ENCODE peak calls at places on chromosomes 11 and 22, in eight cellular contexts. M is fibroblast of lung, Y is astrocyte of the spinal cord, E is HFF-Myc, D is kidney, U is kidney epithelial cell, P is IMR-90, O is epithelial cell of proximal tubule. F is an unnamed sample.

GRCh38 chr11:326842-327580 is 6.4 kb upstream of the IFITM3 start:
- DNase-seq in M (peak), P (peak), U (no peak), D (peak), Y (peak), O (no peak), E (no peak), F (no peak)

GRCh38 chr11:61728066-61728939 is 24.1 kb upstream of the MYRF start:
- DNase-seq in E (no peak), D (peak), U (no peak), M (peak), Y (no peak), P (no peak), O (peak), F (no peak)

GRCh38 chr11:120209750-120210650 is 832 bp upstream of the OAF start:
- DNase-seq in M (no peak), U (no peak), Y (no peak), E (no peak), O (no peak), D (no peak), P (no peak), F (no peak)

GRCh38 chr22:42072606-42073330 is 1.3 kb upstream of the PHETA2 start:
- DNase-seq in D (no peak), E (no peak), U (no peak), M (no peak), Y (no peak), O (no peak), P (no peak), F (no peak)

GRCh38 chr11:126630488-126630887 is 275.0 kb downstream of the ST3GAL4 start:
- DNase-seq in M (no peak), E (no peak), U (no peak), P (no peak), Y (no peak), D (no peak), O (no peak), F (no peak)

GRCh38 chr22:44939451-44939850 is 70.4 kb downstream of the PHF21B start:
- DNase-seq in D (peak), M (no peak), P (no peak), O (no peak), U (no peak), Y (no peak), E (no peak), F (no peak)

GRCh38 chr11:16820324-16821092 is 82.1 kb downstream of the C11orf58 start:
- DNase-seq in Y (peak), E (peak), U (peak), O (no peak), D (peak), M (peak), P (peak), F (peak)

GRCh38 chr22:49948958-49949913 is 11.3 kb upstream of the PIM3 start:
- DNase-seq in P (no peak), Y (no peak), M (no peak), O (no peak), E (no peak), D (peak), U (no peak), F (no peak)

GRCh38 chr11:47061429-47062178 is 115.1 kb downstream of the ARFGAP2 start:
- DNase-seq in E (no peak), M (no peak), P (no peak), D (no peak), O (no peak), Y (no peak), U (no peak), F (no peak)

GRCh38 chr11:129917231-129917630 is 21.9 kb upstream of the NFRKB start:
- DNase-seq in P (peak), D (no peak), M (peak), Y (peak), O (peak), U (no peak), E (no peak), F (no peak)

GRCh38 chr11:33722579-33723234 is 13.5 kb downstream of the CD59 start:
- DNase-seq in E (no peak), D (no peak), Y (peak), O (no peak), P (peak), M (peak), U (no peak), F (no peak)

GRCh38 chr11:2868604-2869526 is 16.7 kb downstream of the CDKN1C start:
- DNase-seq in O (no peak), Y (no peak), M (no peak), D (no peak), P (no peak), E (no peak), U (no peak), F (no peak)

GRCh38 chr11:86571273-86571948 is 101.0 kb downstream of the ME3 start:
- DNase-seq in E (no peak), D (no peak), U (no peak), P (no peak), O (no peak), M (no peak), Y (no peak), F (no peak)

GRCh38 chr11:126139541-126140091 is 71.8 kb downstream of the RPUSD4 start:
- DNase-seq in M (peak), P (peak), E (no peak), Y (peak), D (no peak), O (no peak), U (no peak), F (no peak)

GRCh38 chr22:27786253-27786898 is 15.2 kb downstream of the MN1 start:
- DNase-seq in P (no peak), Y (no peak), M (peak), O (no peak), D (no peak), U (no peak), E (no peak), F (no peak)

GRCh38 chr22:25777870-25778269 is 35.9 kb downstream of the MYO18B start:
- DNase-seq in U (no peak), O (no peak), E (no peak), Y (peak), P (peak), M (peak), D (no peak), F (no peak)

GRCh38 chr11:8608646-8609045 is 14.6 kb upstream of the STK33 start:
- DNase-seq in O (no peak), M (peak), E (no peak), P (peak), D (no peak), U (no peak), Y (peak), F (no peak)

GRCh38 chr11:70952171-70952570 is 300.2 kb downstream of the SHANK2 start:
- DNase-seq in O (no peak), Y (no peak), D (peak), U (no peak), P (no peak), M (no peak), E (no peak), F (no peak)

GRCh38 chr11:68214173-68215086 is 1.3 kb upstream of the KMT5B start:
- DNase-seq in O (no peak), M (no peak), P (no peak), E (no peak), Y (no peak), D (peak), U (no peak), F (no peak)

GRCh38 chr22:44391481-44392445 is 79.0 kb upstream of the SHISAL1 start:
- DNase-seq in O (no peak), D (peak), E (no peak), Y (no peak), U (no peak), M (no peak), P (no peak), F (no peak)

GRCh38 chr11:126355324-126355925 is at the start of gene ST3GAL4:
- DNase-seq in E (no peak), O (no peak), U (no peak), D (peak), P (peak), Y (peak), M (peak), F (no peak)

GRCh38 chr11:112579282-112579681 is 318.6 kb upstream of the PLET1 start:
- DNase-seq in E (no peak), U (no peak), Y (no peak), O (no peak), D (no peak), P (no peak), M (no peak), F (no peak)

GRCh38 chr11:14673824-14674432 is 30.3 kb downstream of the PDE3B start:
- DNase-seq in O (no peak), Y (no peak), M (no peak), U (no peak), D (no peak), E (no peak), P (no peak), F (no peak)

GRCh38 chr11:33262016-33262638 is 4.9 kb downstream of the HIPK3 start:
- DNase-seq in U (no peak), Y (peak), M (peak), E (no peak), O (no peak), P (peak), D (no peak), F (no peak)

GRCh38 chr11:69137148-69137844 is 18.4 kb upstream of the SMIM38 start:
- DNase-seq in O (no peak), Y (no peak), D (no peak), E (no peak), M (no peak), U (no peak), P (no peak), F (no peak)

GRCh38 chr11:117914398-117914761 is 14.8 kb downstream of the TMPRSS13 start:
- DNase-seq in E (no peak), D (no peak), U (no peak), O (no peak), M (no peak), P (no peak), Y (no peak), F (no peak)

GRCh38 chr22:38455530-38456271 is 702 bp upstream of the KCNJ4 start:
- DNase-seq in E (no peak), O (no peak), Y (no peak), U (no peak), D (peak), P (peak), M (peak), F (no peak)

GRCh38 chr11:86726118-86726748 is 53.8 kb upstream of the ME3 start:
- DNase-seq in P (peak), E (no peak), D (no peak), O (peak), U (peak), M (peak), Y (peak), F (no peak)

GRCh38 chr22:17968126-17968525 is 56.2 kb downstream of the MICAL3 start:
- DNase-seq in O (no peak), P (no peak), E (no peak), M (no peak), D (peak), U (no peak), Y (no peak), F (no peak)

GRCh38 chr11:122036022-122036421 is 80.0 kb downstream of the BLID start:
- DNase-seq in M (peak), E (no peak), O (no peak), P (peak), U (no peak), Y (peak), D (no peak), F (peak)
- TF ChIP-seq CTCF in M (no peak), E (no peak), O (no peak), P (no peak), U (no peak), Y (no peak), D (no peak), F (no peak)

GRCh38 chr11:1770528-1770927 is 6.8 kb upstream of the CTSD start:
- DNase-seq in E (no peak), D (no peak), M (no peak), U (no peak), P (no peak), O (no peak), Y (no peak), F (no peak)
- H3K4me3 ChIP-seq in E (no peak), D (no peak), M (no peak), U (no peak), P (no peak), O (no peak), Y (no peak), F (no peak)

GRCh38 chr11:128042290-128042751 is 545.0 kb downstream of the ETS1 start:
- DNase-seq in O (no peak), P (no peak), M (peak), U (no peak), E (no peak), D (no peak), Y (no peak), F (no peak)

GRCh38 chr11:128036556-128037093 is 550.7 kb downstream of the ETS1 start:
- DNase-seq in Y (no peak), M (peak), O (no peak), D (no peak), U (no peak), P (peak), E (no peak), F (no peak)

GRCh38 chr11:128040603-128041002 is 546.8 kb downstream of the ETS1 start:
- DNase-seq in U (no peak), Y (no peak), E (no peak), O (no peak), D (no peak), M (peak), P (no peak), F (no peak)

GRCh38 chr11:128036006-128036405 is 551.4 kb downstream of the ETS1 start:
- DNase-seq in P (no peak), Y (no peak), D (no peak), E (no peak), M (no peak), O (no peak), U (no peak), F (no peak)

GRCh38 chr11:128039140-128040021 is 548.0 kb downstream of the ETS1 start:
- DNase-seq in D (peak), P (peak), E (peak), Y (peak), O (no peak), M (peak), U (no peak), F (no peak)
- TF ChIP-seq CTCF in D (no peak), P (peak), E (no peak), Y (peak), O (no peak), M (peak), U (no peak), F (peak)

DNA sequence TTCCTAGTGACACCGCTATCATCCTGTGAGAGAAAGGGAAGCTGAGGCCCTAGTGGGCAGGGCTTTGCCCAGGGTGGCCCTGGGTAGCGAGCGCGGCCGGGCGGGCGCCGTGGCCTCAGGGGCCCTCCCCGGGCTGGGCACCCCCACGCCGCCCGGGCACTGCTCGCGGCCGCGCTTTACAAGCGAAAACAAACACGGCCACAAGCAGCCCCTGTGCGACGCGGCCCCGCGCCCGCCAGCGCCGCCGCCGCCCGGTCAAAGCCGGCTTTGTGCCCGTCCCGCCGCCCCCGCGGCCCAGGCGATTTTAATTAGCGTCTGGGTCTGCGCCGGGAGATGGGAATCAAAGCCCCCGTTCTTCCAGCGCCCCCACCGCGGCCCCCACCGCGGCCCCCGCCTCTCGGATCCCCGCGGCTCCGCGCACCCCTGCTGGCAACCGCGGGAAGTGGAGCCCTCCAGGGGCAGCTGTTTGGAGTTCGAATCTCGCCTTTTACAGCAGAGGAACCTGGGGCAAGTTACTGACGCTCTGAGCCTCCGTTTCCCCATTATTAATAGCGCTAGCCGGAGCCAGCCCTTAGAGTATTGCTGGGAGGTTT is 47.9 kb downstream of the CHRDL2 start:
- DNase-seq in E (no peak), D (peak), U (no peak), O (no peak), Y (no peak), M (no peak), P (no peak), F (no peak)
- H3K4me3 ChIP-seq in E (peak), D (no peak), U (peak), O (peak), Y (peak), M (no peak), P (no peak), F (peak)

GRCh38 chr22:31533391-31533790 is 37.1 kb downstream of the SFI1 start:
- DNase-seq in E (no peak), Y (no peak), O (no peak), U (no peak), D (no peak), M (no peak), P (no peak), F (no peak)

GRCh38 chr22:31544481-31545480 is 48.4 kb downstream of the SFI1 start:
- DNase-seq in P (peak), U (peak), Y (no peak), O (peak), D (no peak), M (peak), E (no peak), F (no peak)

GRCh38 chr22:31537019-31537535 is 40.7 kb downstream of the SFI1 start:
- DNase-seq in E (no peak), M (no peak), P (no peak), U (no peak), O (no peak), Y (no peak), D (no peak), F (no peak)

GRCh38 chr22:31540966-31541365 is 44.6 kb downstream of the SFI1 start:
- DNase-seq in Y (no peak), P (no peak), D (no peak), O (no peak), U (no peak), M (no peak), E (no peak), F (no peak)

DNA sequence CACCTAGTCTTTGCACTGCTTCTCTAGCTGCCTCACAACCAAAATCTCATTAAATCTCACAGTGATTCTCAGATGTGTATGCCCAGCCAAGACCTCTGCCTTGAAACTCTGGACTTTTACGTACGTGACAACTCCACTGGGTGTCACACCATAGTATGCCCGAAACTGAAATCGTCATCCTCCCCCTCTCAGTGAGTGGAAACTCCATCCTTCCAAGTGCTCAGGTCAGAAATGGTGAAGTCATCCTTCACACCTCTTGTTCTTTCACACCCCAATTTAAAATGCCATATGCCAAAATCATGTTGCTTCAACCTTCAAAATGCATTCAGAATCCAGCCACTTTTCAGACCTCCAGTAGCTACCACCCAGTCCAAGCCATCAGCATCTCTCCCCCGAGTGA is 42.5 kb downstream of the SFI1 start:
- DNase-seq in P (no peak), M (no peak), D (no peak), E (no peak), Y (no peak), O (no peak), U (no peak), F (no peak)
- TF ChIP-seq CTCF in P (no peak), M (no peak), D (no peak), E (no peak), Y (no peak), O (no peak), U (no peak), F (no peak)

GRCh38 chr22:41048791-41049717 is 43.3 kb upstream of the EP300 start:
- DNase-seq in M (peak), O (no peak), D (peak), Y (peak), P (peak), U (peak), E (peak), F (peak)

GRCh38 chr22:41050873-41051272 is 41.5 kb upstream of the EP300 start:
- DNase-seq in O (no peak), Y (no peak), D (no peak), U (no peak), P (no peak), M (no peak), E (peak), F (no peak)

GRCh38 chr22:41043727-41044126 is 48.7 kb upstream of the EP300 start:
- DNase-seq in E (no peak), M (no peak), U (no peak), P (no peak), Y (no peak), O (no peak), D (no peak), F (no peak)

GRCh38 chr22:41052661-41053490 is 39.5 kb upstream of the EP300 start:
- DNase-seq in P (peak), M (peak), E (peak), D (no peak), U (peak), Y (peak), O (peak), F (no peak)

GRCh38 chr22:41047741-41048140 is 44.7 kb upstream of the EP300 start:
- DNase-seq in M (no peak), O (no peak), D (no peak), E (no peak), U (no peak), Y (no peak), P (peak), F (no peak)
- H3K4me3 ChIP-seq in M (no peak), O (no peak), D (no peak), E (no peak), U (no peak), Y (no peak), P (no peak), F (no peak)

GRCh38 chr11:101459020-101459419 is 124.8 kb downstream of the TRPC6 start:
- DNase-seq in E (no peak), Y (no peak), O (no peak), D (no peak), P (no peak), U (no peak), M (no peak), F (no peak)

GRCh38 chr11:101458161-101458560 is 125.6 kb downstream of the TRPC6 start:
- DNase-seq in O (no peak), U (no peak), P (peak), E (no peak), Y (peak), M (peak), D (no peak), F (no peak)

GRCh38 chr11:101453682-101454081 is 130.1 kb downstream of the TRPC6 start:
- DNase-seq in D (no peak), P (peak), O (no peak), M (peak), U (no peak), Y (peak), E (no peak), F (no peak)

GRCh38 chr11:101456812-101457211 is 127.0 kb downstream of the TRPC6 start:
- DNase-seq in U (no peak), M (peak), P (peak), D (no peak), Y (peak), O (no peak), E (no peak), F (no peak)
- TF ChIP-seq CTCF in U (peak), M (peak), P (peak), D (no peak), Y (peak), O (peak), E (no peak), F (peak)